ENCODE peak calls at places on chromosomes 6 and 20, in four cellular contexts. D, R, O and K are unnamed samples. For H3K36me3, the result is how much of the 10 kb centered on the place peaks cover.

GRCh38 chr6:147131728-147132127 is 72.5 kb upstream of the STXBP5 start:
- DNase-seq in D (no peak), O (no peak), R (no peak), K (no peak)

GRCh38 chr6:118706702-118707101 is 55.3 kb upstream of the CEP85L start:
- DNase-seq in R (peak), O (no peak), D (no peak), K (no peak)

GRCh38 chr6:166025149-166025898 is 142.3 kb downstream of the TBXT start:
- DNase-seq in R (no peak), O (peak), D (no peak), K (no peak)

GRCh38 chr6:138328210-138328609 is 49.5 kb upstream of the SMIM28 start:
- DNase-seq in R (no peak), D (no peak), O (no peak), K (no peak)

GRCh38 chr6:8855411-8855810 is 420.1 kb upstream of the SLC35B3 start:
- DNase-seq in O (no peak), D (no peak), R (no peak), K (no peak)

GRCh38 chr6:158314737-158315136 is 2.5 kb downstream of the TULP4 start:
- DNase-seq in R (no peak), O (no peak), D (no peak), K (no peak)

GRCh38 chr20:63737940-63738686 is 1.5 kb upstream of the SLC2A4RG start:
- DNase-seq in R (peak), O (peak), D (no peak), K (no peak)

GRCh38 chr6:31578461-31579118 is 3.2 kb downstream of the TNF start:
- DNase-seq in O (no peak), D (peak), R (peak), K (peak)

GRCh38 chr6:161544801-161545490 is 271.1 kb upstream of the AGPAT4 start:
- DNase-seq in R (no peak), O (no peak), D (no peak), K (no peak)

GRCh38 chr6:89025633-89026032 is 54.9 kb upstream of the PNRC1 start:
- DNase-seq in R (no peak), D (no peak), O (no peak), K (peak)

GRCh38 chr6:136822051-136822378 is 377 bp upstream of the PEX7 start:
- DNase-seq in R (no peak), O (peak), D (no peak), K (no peak)

GRCh38 chr6:133568970-133569889 is 319.7 kb upstream of the TCF21 start:
- DNase-seq in O (no peak), D (peak), R (peak), K (peak)

GRCh38 chr6:107534762-107535161 is 44.8 kb downstream of the SOBP start:
- DNase-seq in R (peak), D (no peak), O (no peak), K (no peak)

GRCh38 chr20:62616728-62617621 is 25.3 kb upstream of the SLCO4A1 start:
- DNase-seq in D (peak), O (peak), R (peak), K (peak)

GRCh38 chr20:43043887-43044286 is 145.8 kb downstream of the PTPRT start:
- DNase-seq in D (no peak), R (peak), O (no peak), K (no peak)

GRCh38 chr6:70124882-70125535 is 177.9 kb downstream of the COL9A1 start:
- DNase-seq in D (peak), O (no peak), R (no peak), K (peak)

GRCh38 chr6:147752686-147753418 is 244.4 kb downstream of the SAMD5 start:
- DNase-seq in R (no peak), O (no peak), D (no peak), K (no peak)

GRCh38 chr20:59495894-59496510 is 108.3 kb upstream of the PHACTR3 start:
- DNase-seq in O (peak), R (peak), D (peak), K (peak)

GRCh38 chr6:74946961-74947360 is 258.9 kb downstream of the COL12A1 start:
- DNase-seq in D (peak), R (no peak), O (no peak), K (peak)

GRCh38 chr6:111105578-111105977 is 18.3 kb downstream of the SLC16A10 start:
- DNase-seq in R (no peak), O (peak), D (peak), K (peak)

GRCh38 chr6:144634371-144634770 is 349.2 kb downstream of the UTRN start:
- DNase-seq in D (no peak), R (no peak), O (no peak), K (no peak)

GRCh38 chr6:166106076-166106686 is 61.5 kb downstream of the TBXT start:
- DNase-seq in D (peak), O (peak), R (peak), K (peak)

GRCh38 chr20:37379967-37380828 is 34.3 kb downstream of the SRC start:
- DNase-seq in R (peak), O (peak), D (no peak), K (peak)

GRCh38 chr6:39226606-39227300 is 2.5 kb downstream of the KCNK5 start:
- DNase-seq in R (peak), D (peak), O (no peak), K (no peak)

GRCh38 chr6:142013875-142014495 is 118.7 kb upstream of the GJE1 start:
- DNase-seq in R (no peak), D (no peak), O (no peak), K (peak)

GRCh38 chr6:34630040-34630439 is 66.5 kb downstream of the ILRUN start:
- DNase-seq in O (no peak), D (peak), R (no peak), K (peak)

GRCh38 chr6:95723638-95724037 is 146.3 kb downstream of the MANEA start:
- DNase-seq in O (no peak), D (peak), R (no peak), K (peak)
- H3K4me3 ChIP-seq in O (no peak), D (no peak), R (no peak), K (no peak)

GRCh38 chr20:20594171-20594530 is 118.3 kb downstream of the RALGAPA2 start:
- DNase-seq in R (no peak), D (no peak), O (no peak), K (peak)

DNA sequence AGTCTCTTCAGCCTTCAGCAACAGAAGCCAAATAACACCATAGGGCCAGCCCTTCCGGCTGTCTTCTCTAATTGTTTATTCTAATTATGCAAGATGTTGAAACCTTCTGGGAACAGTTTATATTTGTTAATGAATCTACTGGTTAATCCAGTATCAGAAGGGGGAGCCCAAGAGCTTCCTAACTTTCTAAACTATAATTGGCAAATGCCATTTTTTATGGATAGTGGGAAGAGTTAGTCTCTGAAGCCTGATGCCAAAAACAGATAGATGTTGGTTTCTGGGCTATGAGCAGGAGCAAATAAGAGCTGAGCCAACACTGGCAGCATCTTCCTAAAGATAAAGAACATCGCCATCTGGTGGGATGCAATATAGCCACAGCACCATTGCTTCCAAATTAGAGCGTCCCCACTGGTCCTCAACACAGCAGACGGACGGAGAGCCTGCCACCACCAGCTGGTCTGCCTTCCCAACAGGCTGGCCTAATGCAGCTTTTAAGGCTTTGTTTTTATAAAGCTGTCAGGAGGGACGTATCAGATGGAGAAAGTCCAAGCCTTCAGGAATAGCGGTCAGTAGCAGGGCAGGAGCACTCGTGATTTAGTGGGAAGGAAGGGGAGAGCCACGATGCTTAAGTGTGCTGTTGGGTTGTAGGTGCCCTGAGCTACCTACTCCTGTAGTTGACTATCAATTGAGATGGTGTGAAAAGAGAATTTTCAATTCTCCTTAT is 118.8 kb downstream of the RALGAPA2 start:
- DNase-seq in R (peak), O (peak), D (peak), K (peak)
- TF ChIP-seq CTCF in R (peak), O (peak), D (peak), K (peak)

GRCh38 chr6:26180346-26180745 is 93.1 kb downstream of the HFE start:
- DNase-seq in R (peak), D (no peak), O (no peak), K (no peak)
- H3K36me3 ChIP-seq in R (under half), D (under half), O (under half), K (under half)

DNA sequence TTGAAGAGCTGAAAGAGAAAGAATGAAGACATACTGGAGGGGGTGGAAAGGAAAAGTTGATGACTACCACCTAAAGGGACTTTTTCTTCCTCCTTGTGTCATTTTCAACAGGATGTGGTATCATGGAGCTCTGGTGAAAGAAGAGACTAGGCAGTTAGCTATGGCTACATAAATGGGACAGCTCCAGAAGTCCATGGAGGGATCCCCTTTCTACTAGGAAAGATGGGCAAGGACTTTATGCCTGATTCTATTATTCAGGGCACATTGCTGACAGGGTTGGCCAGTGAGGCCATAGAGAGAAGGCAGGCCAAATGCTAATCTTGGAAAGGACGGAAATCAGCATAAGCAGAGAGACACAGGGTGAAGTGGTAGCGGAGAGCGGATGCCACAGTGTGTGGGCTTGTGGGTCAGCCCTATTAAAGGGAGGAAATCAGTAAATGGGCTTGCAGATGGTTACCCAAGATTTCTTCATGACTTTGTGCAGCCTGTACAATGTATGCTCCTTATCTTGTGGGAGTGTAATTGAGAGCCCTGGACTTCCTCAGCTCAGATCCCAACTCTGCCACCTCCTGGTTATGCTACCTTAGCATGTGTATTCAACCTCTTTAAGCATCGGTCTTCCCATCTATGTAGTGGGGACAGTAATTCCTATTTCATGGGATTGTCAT is 77.4 kb upstream of the TMEM170B start:
- DNase-seq in O (no peak), R (no peak), D (peak), K (peak)
- H3K4me3 ChIP-seq in O (no peak), R (no peak), D (no peak), K (no peak)

GRCh38 chr20:44959082-44959895 is 908 bp downstream of the TOMM34 start:
- DNase-seq in D (peak), R (peak), O (no peak), K (peak)
- TF ChIP-seq CTCF in D (no peak), R (no peak), O (no peak), K (peak)

GRCh38 chr6:90199900-90200299 is 96.7 kb downstream of the BACH2 start:
- DNase-seq in O (no peak), D (no peak), R (no peak), K (no peak)

GRCh38 chr6:90198758-90199425 is 97.8 kb downstream of the BACH2 start:
- DNase-seq in R (no peak), D (no peak), O (no peak), K (no peak)

GRCh38 chr6:90194371-90194841 is 102.2 kb downstream of the BACH2 start:
- DNase-seq in O (no peak), D (peak), R (no peak), K (peak)

GRCh38 chr6:90195094-90195793 is 101.4 kb downstream of the BACH2 start:
- DNase-seq in D (no peak), R (no peak), O (no peak), K (no peak)

DNA sequence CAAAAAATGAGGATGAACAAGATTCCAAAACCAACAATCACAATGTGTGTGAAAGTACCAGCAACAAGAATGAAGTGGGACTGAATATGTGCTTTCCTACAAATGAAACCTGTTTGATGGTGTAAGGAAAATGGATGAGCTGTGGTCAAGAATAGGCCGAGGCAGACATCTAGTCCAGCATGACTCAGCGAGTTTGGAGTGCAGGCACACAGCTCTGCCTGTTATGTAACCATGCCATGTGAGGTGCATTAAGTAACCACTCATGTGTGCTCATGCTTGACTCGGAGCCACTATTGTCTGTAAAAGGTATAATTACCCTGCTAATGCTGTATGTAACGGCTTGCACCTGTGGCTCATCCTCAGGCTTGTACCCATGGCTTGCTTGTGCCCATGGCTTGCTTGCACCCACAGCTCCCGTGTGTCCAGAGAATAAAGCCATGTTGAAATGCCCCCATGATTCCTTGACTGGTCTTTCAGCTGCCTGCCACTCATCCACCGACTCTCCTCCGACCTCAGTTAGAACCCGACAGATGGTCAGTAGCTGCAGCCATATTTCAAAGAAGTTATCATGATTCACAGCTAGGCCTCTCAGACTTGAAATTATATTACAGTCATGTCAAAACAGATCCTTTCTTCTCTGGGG is 98.7 kb downstream of the BACH2 start:
- DNase-seq in O (peak), D (peak), R (no peak), K (peak)
- H3K36me3 ChIP-seq in O (under half), D (under half), R (under half), K (under half)